ENCODE peak calls at places on chromosomes 5 and 9, in five cellular contexts. I is NCI-H1092; P is T1000; D is amniotic stem cell; X is CD8-positive, alpha-beta memory T cell. O is an unnamed sample.

GRCh38 chr9:32571969-32572899 is 725 bp downstream of the NDUFB6 start:
- DNase-seq in D (peak), X (peak), I (peak), P (no peak), O (peak)

GRCh38 chr5:72604111-72604792 is 97.0 kb upstream of the ZNF366 start:
- DNase-seq in D (no peak), X (no peak), P (no peak), I (no peak), O (no peak)

GRCh38 chr5:8613078-8613685 is 744.2 kb downstream of the MTRR start:
- DNase-seq in P (no peak), D (no peak), X (no peak), I (no peak), O (no peak)

GRCh38 chr5:8700222-8700621 is 831.3 kb downstream of the MTRR start:
- DNase-seq in D (no peak), I (no peak), X (no peak), P (no peak), O (no peak)

GRCh38 chr5:69105996-69106906 is 12.4 kb downstream of the SLC30A5 start:
- DNase-seq in I (no peak), D (no peak), X (no peak), P (no peak), O (no peak)

GRCh38 chr9:135246248-135247173 is 159.0 kb downstream of the OLFM1 start:
- DNase-seq in I (no peak), P (no peak), X (no peak), D (no peak), O (no peak)

GRCh38 chr9:98318834-98319478 is 63.5 kb upstream of the TBC1D2 start:
- DNase-seq in P (no peak), D (no peak), I (no peak), X (no peak), O (no peak)

GRCh38 chr9:97982191-97982718 is 886 bp upstream of the ANP32B start:
- DNase-seq in D (no peak), P (no peak), I (no peak), X (no peak), O (no peak)

GRCh38 chr9:4886698-4887097 is 94.0 kb downstream of the RCL1 start:
- DNase-seq in I (no peak), D (no peak), X (no peak), P (no peak), O (no peak)

GRCh38 chr9:8428389-8428788 is 628.8 kb upstream of the DMAC1 start:
- DNase-seq in I (no peak), P (no peak), X (no peak), D (no peak), O (no peak)

GRCh38 chr9:121558423-121558950 is 58.8 kb upstream of the GGTA1 start:
- DNase-seq in I (no peak), X (no peak), D (no peak), P (no peak), O (no peak)

GRCh38 chr5:159059722-159060121 is 40.0 kb downstream of the EBF1 start:
- DNase-seq in I (peak), X (no peak), D (no peak), P (no peak), O (no peak)

GRCh38 chr9:106897223-106897622 is 34.3 kb downstream of the ZNF462 start:
- DNase-seq in D (no peak), X (no peak), I (no peak), P (no peak), O (no peak)

GRCh38 chr9:36346578-36346977 is 53.5 kb downstream of the RNF38 start:
- DNase-seq in I (no peak), X (no peak), P (no peak), D (no peak), O (no peak)

GRCh38 chr5:142910128-142910527 is 140.0 kb downstream of the ARHGAP26 start:
- DNase-seq in D (no peak), X (no peak), P (no peak), I (no peak), O (no peak)

GRCh38 chr5:61115968-61116367 is 46.3 kb downstream of the SMIM15 start:
- DNase-seq in I (no peak), P (no peak), X (no peak), D (no peak), O (no peak)

GRCh38 chr9:18568969-18569368 is 95.0 kb downstream of the ADAMTSL1 start:
- DNase-seq in X (no peak), D (no peak), I (peak), P (no peak), O (no peak)

GRCh38 chr9:137205126-137206069 is at the start of the genes NDOR1 and TMEM203:
- DNase-seq in P (peak), I (peak), D (peak), X (peak), O (peak)

GRCh38 chr5:113186061-113186460 is 209.5 kb downstream of the DCP2 start:
- DNase-seq in I (no peak), D (no peak), X (no peak), P (no peak), O (no peak)

GRCh38 chr5:45639038-45639437 is 57.1 kb downstream of the HCN1 start:
- DNase-seq in D (no peak), P (no peak), X (no peak), I (no peak), O (peak)

GRCh38 chr5:95223859-95224258 is 61.0 kb downstream of the MCTP1 start:
- DNase-seq in D (no peak), I (no peak), X (no peak), P (no peak), O (no peak)

GRCh38 chr5:116771466-116772151 is 197.0 kb upstream of the SEMA6A start:
- DNase-seq in D (no peak), I (no peak), X (no peak), P (no peak), O (no peak)

GRCh38 chr9:545480-545879 is 296.0 kb upstream of the DMRT1 start:
- DNase-seq in X (no peak), D (no peak), P (no peak), I (no peak), O (no peak)

GRCh38 chr5:128254789-128255188 is 171.2 kb downstream of the SLC12A2 start:
- DNase-seq in D (no peak), I (no peak), P (no peak), X (no peak), O (no peak)

GRCh38 chr5:178360231-178360925 is 127.8 kb upstream of the PHYKPL start:
- DNase-seq in I (no peak), D (no peak), P (no peak), X (no peak), O (no peak)

GRCh38 chr9:15693701-15694100 is 140.9 kb downstream of the CCDC171 start:
- DNase-seq in X (no peak), P (no peak), I (no peak), D (no peak), O (no peak)

GRCh38 chr5:132237670-132238069 is 10.0 kb upstream of the P4HA2 start:
- DNase-seq in P (no peak), I (no peak), X (no peak), D (no peak), O (no peak)

GRCh38 chr5:58240286-58240685 is 219.6 kb downstream of the PLK2 start:
- DNase-seq in D (peak), X (no peak), I (no peak), P (no peak), O (no peak)

GRCh38 chr5:160442824-160443431 is 21.3 kb downstream of the PTTG1 start:
- DNase-seq in P (no peak), D (no peak), I (no peak), X (no peak), O (no peak)